ENCODE peak calls at places on chromosomes 12 and 14, in six cellular contexts. A is CD4-positive, alpha-beta memory T cell; J is CD8-positive, alpha-beta T cell; G is IMR-90; H is H7; N is cardiac muscle cell. T is an unnamed sample. For H3K27me3, the result is how much of the 10 kb centered on the place peaks cover.

GRCh38 chr12:71469235-71469873 is 29.8 kb downstream of the LGR5 start:
- DNase-seq in A (no peak), J (no peak), G (peak), H (no peak), N (no peak), T (peak)

GRCh38 chr14:103343905-103344797 is 10.1 kb downstream of the EIF5 start:
- DNase-seq in A (no peak), J (no peak), G (no peak), H (no peak), N (no peak), T (no peak)

GRCh38 chr12:29702222-29702621 is 81.5 kb downstream of the TMTC1 start:
- DNase-seq in A (no peak), J (no peak), G (no peak), H (no peak), N (no peak), T (no peak)

GRCh38 chr12:91172051-91172450 is 10.6 kb downstream of the DCN start:
- DNase-seq in A (no peak), J (no peak), G (no peak), H (no peak), N (no peak), T (no peak)

GRCh38 chr12:78703820-78704525 is 160.6 kb upstream of the SYT1 start:
- DNase-seq in A (no peak), J (no peak), G (peak), H (no peak), N (no peak), T (peak)

GRCh38 chr14:54175298-54175942 is 218.8 kb upstream of the BMP4 start:
- DNase-seq in A (no peak), J (peak), G (peak), H (peak), N (peak), T (no peak)

GRCh38 chr14:77979666-77980351 is 179.9 kb downstream of the ADCK1 start:
- DNase-seq in A (no peak), J (no peak), G (no peak), H (peak), N (peak), T (no peak)

GRCh38 chr12:131830335-131831020 is 2.3 kb downstream of the MMP17 start:
- DNase-seq in A (no peak), J (peak), G (peak), H (peak), N (peak), T (peak)

DNA sequence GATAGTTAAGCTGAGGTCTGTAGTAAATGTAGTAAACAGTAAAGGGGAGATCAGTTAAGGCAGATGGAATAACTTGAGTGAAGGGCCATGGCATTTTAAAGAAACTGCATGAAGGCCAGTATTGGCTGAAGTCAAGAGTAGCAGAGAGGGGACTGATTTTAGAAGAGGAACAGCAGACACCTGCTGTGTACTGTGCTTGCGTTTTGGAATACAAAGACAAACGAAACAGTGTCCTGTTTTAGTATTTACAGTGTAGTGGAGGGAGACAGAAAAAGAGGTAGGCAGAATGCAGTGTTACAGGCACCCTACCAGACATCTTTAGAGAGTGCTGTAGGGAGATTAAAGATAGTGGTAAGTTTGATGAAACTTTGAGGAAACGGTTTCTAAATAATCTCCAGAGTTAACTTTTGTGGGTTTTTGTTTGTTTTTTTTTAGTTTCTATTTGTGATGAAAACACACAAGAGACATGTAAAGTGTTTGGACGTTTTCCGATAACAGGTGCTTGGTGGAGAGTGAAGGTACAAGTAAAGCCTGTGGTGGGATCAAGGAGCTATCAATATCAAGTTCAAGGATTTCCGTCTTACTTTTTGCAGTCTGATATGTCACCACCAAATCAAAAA is 2.1 kb downstream of the HELB start:
- DNase-seq in A (no peak), J (no peak), G (no peak), H (no peak), N (no peak), T (no peak)
- H3K27me3 ChIP-seq in A (under half), J (under half), G (under half), H (under half), N (under half), T (under half)

GRCh38 chr12:3636328-3636727 is 116.6 kb downstream of the CRACR2A start:
- DNase-seq in A (no peak), J (no peak), G (no peak), H (no peak), N (no peak), T (no peak)
- H3K27me3 ChIP-seq in A (under half), J (under half), G (under half), H (under half), N (under half), T (under half)

GRCh38 chr12:40338071-40338470 is 113.3 kb downstream of the LRRK2 start:
- DNase-seq in A (no peak), J (no peak), G (no peak), H (no peak), N (no peak), T (no peak)
- H3K27me3 ChIP-seq in A (under half), J (under half), G (under half), H (under half), N (under half), T (under half)

GRCh38 chr12:100290016-100290415 is 23.0 kb downstream of the SCYL2 start:
- DNase-seq in A (no peak), J (no peak), G (no peak), H (no peak), N (no peak), T (no peak)
- H3K27me3 ChIP-seq in A (under half), J (under half), G (under half), H (under half), N (under half), T (under half)